ENCODE peak calls at places on chromosomes 1 and 21, in eight cellular contexts. U is myocyte; A is psoas muscle; P is head of caudate nucleus; E is NCI-H345; Q is cardiac muscle cell; Z is Kasumi-1; F is activated T-helper 2 cell treated with anti-CD3 and anti-CD28 coated beads, Interferon-gamma antibody, Interleukin-2, Interleukin-4, amounts not matched to agents 10 μg/mL and 5 μg/mL and 100 μg/mL, durations not matched to agents 14 hours and 24 hours and 36 hours. B is an unnamed sample.

GRCh38 chr1:241202321-241202845 is 154.6 kb downstream of the RGS7 start:
- DNase-seq in U (no peak), A (no peak), P (no peak), E (no peak), Q (peak; percentile 37), Z (no peak), F (no peak), B (no peak)

GRCh38 chr1:17925838-17926237 is 170.7 kb downstream of the ACTL8 start:
- DNase-seq in U (no peak), A (no peak), P (no peak), E (no peak), Q (no peak), Z (no peak), F (no peak), B (no peak)

GRCh38 chr1:244603498-244603897 is 49.4 kb upstream of the DESI2 start:
- DNase-seq in U (peak; percentile 27), A (no peak), P (no peak), E (peak; percentile 22), Q (peak; percentile 47), Z (peak; percentile 42), F (no peak), B (peak; percentile 24)

GRCh38 chr1:226447932-226448670 is 40.2 kb upstream of the PARP1 start:
- DNase-seq in U (no peak), A (no peak), P (no peak), E (no peak), Q (no peak), Z (no peak), F (no peak), B (no peak)

GRCh38 chr1:108012553-108012952 is 47.6 kb upstream of the VAV3 start:
- DNase-seq in U (no peak), A (no peak), P (no peak), E (no peak), Q (no peak), Z (no peak), F (no peak), B (no peak)

GRCh38 chr1:206909167-206909882 is 12.1 kb downstream of the IL24 start:
- DNase-seq in U (no peak), A (peak; percentile 64), P (peak; percentile 42), E (peak; percentile 80), Q (peak; percentile 55), Z (no peak), F (no peak), B (peak; percentile 7)

GRCh38 chr1:32454726-32455125 is 10.1 kb upstream of the ZBTB8B start:
- DNase-seq in U (peak; percentile 12), A (no peak), P (peak; percentile 16), E (peak; percentile 78), Q (no peak), Z (no peak), F (no peak), B (peak; percentile 5)

GRCh38 chr1:34267326-34267725 is 90.6 kb downstream of the C1orf94 start:
- DNase-seq in U (no peak), A (no peak), P (no peak), E (no peak), Q (no peak), Z (no peak), F (no peak), B (no peak)

GRCh38 chr1:47682198-47682597 is 244.4 kb downstream of the FOXD2 start:
- DNase-seq in U (no peak), A (no peak), P (no peak), E (no peak), Q (no peak), Z (no peak), F (no peak), B (no peak)

GRCh38 chr1:89610457-89610991 is 22.4 kb upstream of the LRRC8C start:
- DNase-seq in U (no peak), A (peak; percentile 43), P (no peak), E (no peak), Q (no peak), Z (no peak), F (peak; percentile 66), B (no peak)

GRCh38 chr1:84996846-84997666 is at the start of gene MCOLN2:
- DNase-seq in U (peak; percentile 20), A (peak; percentile 69), P (peak; percentile 31), E (peak; percentile 70), Q (peak; percentile 69), Z (peak; percentile 62), F (peak; percentile 52), B (peak; percentile 18)

GRCh38 chr1:65820983-65821382 is 28.3 kb downstream of the PDE4B start:
- DNase-seq in U (peak; percentile 84), A (no peak), P (no peak), E (no peak), Q (no peak), Z (no peak), F (no peak), B (no peak)

GRCh38 chr21:38794978-38795377 is 10.8 kb upstream of the ETS2 start:
- DNase-seq in U (no peak), A (no peak), P (no peak), E (no peak), Q (no peak), Z (no peak), F (no peak), B (no peak)

GRCh38 chr1:116997666-116998065 is 3.9 kb upstream of the CD101 start:
- DNase-seq in U (peak; percentile 28), A (no peak), P (no peak), E (no peak), Q (no peak), Z (no peak), F (no peak), B (no peak)

GRCh38 chr1:38527373-38527966 is 332.1 kb downstream of the RRAGC start:
- DNase-seq in U (no peak), A (no peak), P (no peak), E (no peak), Q (no peak), Z (no peak), F (peak; percentile 75), B (no peak)

GRCh38 chr1:230084408-230085177 is 17.6 kb downstream of the GALNT2 start:
- DNase-seq in U (peak; percentile 98), A (peak; percentile 63), P (no peak), E (no peak), Q (no peak), Z (peak; percentile 40), F (no peak), B (no peak)

GRCh38 chr1:67611841-67612240 is 73.2 kb upstream of the GADD45A start:
- DNase-seq in U (no peak), A (no peak), P (no peak), E (no peak), Q (no peak), Z (no peak), F (no peak), B (no peak)

GRCh38 chr1:204194080-204194479 is 2.2 kb downstream of the KISS1 start:
- DNase-seq in U (no peak), A (no peak), P (no peak), E (no peak), Q (no peak), Z (no peak), F (no peak), B (no peak)

GRCh38 chr1:228358039-228358763 is 48.4 kb downstream of the TRIM11 start:
- DNase-seq in U (peak; percentile 18), A (no peak), P (no peak), E (no peak), Q (no peak), Z (no peak), F (no peak), B (no peak)

B was measured in midbrain.